ENCODE peak calls at places on chromosomes 1 and 21, in four cellular contexts. R, W, O and E are unnamed samples.

GRCh38 chr1:37028981-37029617 is 5.2 kb downstream of the GRIK3 start:
- DNase-seq in R (no peak), O (no peak), W (no peak), E (no peak)

GRCh38 chr1:167533851-167534300 is 15.5 kb upstream of the CD247 start:
- DNase-seq in O (peak; percentile 87), W (peak; percentile 89), R (peak; percentile 58), E (peak; percentile 71)

GRCh38 chr1:1527092-1527816 is 13.2 kb downstream of the TMEM240 start:
- DNase-seq in R (no peak), W (no peak), O (no peak), E (no peak)

GRCh38 chr1:179080866-179081695 is 789 bp upstream of the TOR3A start:
- DNase-seq in O (no peak), W (no peak), R (peak; percentile 62), E (no peak)

GRCh38 chr21:25963186-25963585 is 207.4 kb downstream of the APP start:
- DNase-seq in R (no peak), O (no peak), W (no peak), E (no peak)

GRCh38 chr1:175803413-175803812 is 60.0 kb upstream of the TNR start:
- DNase-seq in R (no peak), O (no peak), W (no peak), E (no peak)

GRCh38 chr1:54317084-54317483 is 89.1 kb downstream of the SSBP3 start:
- DNase-seq in O (no peak), W (no peak), R (no peak), E (no peak)

GRCh38 chr1:50419192-50419906 is 3.9 kb downstream of the DMRTA2 start:
- DNase-seq in W (peak; percentile 2), O (peak; percentile 80), R (no peak), E (no peak)

GRCh38 chr21:24869862-24870261 is 737.4 kb downstream of the MRPL39 start:
- DNase-seq in W (no peak), R (no peak), O (no peak), E (no peak)

GRCh38 chr1:113871597-113872113 is at the start of gene PTPN22:
- DNase-seq in O (no peak), W (no peak), R (peak; percentile 33), E (peak; percentile 47)

GRCh38 chr1:43930168-43930948 is 3.2 kb upstream of the ARTN start:
- DNase-seq in R (no peak), O (no peak), W (no peak), E (no peak)

GRCh38 chr1:247576514-247576913 is 11.6 kb upstream of the OR2G2 start:
- DNase-seq in W (no peak), R (no peak), O (no peak), E (no peak)

GRCh38 chr1:1889847-1890505 is 911 bp downstream of the GNB1 start:
- DNase-seq in R (peak; percentile 53), O (no peak), W (no peak), E (no peak)

GRCh38 chr1:87852410-87853202 is 523.9 kb downstream of the LMO4 start:
- DNase-seq in W (peak; percentile 20), R (no peak), O (no peak), E (no peak)

GRCh38 chr1:15233689-15234088 is 13.3 kb upstream of the FHAD1 start:
- DNase-seq in W (no peak), R (no peak), O (no peak), E (no peak)

GRCh38 chr1:72037745-72038343 is 244.5 kb downstream of the NEGR1 start:
- DNase-seq in O (no peak), W (peak; percentile 21), R (peak; percentile 1), E (no peak)

GRCh38 chr1:17189632-17190525 is 15.0 kb upstream of the PADI1 start:
- DNase-seq in O (peak; percentile 46), R (no peak), W (no peak), E (peak; percentile 63)

GRCh38 chr1:34874581-34874980 is 15.0 kb upstream of the SMIM12 start:
- DNase-seq in R (no peak), W (no peak), O (no peak), E (no peak)

GRCh38 chr1:43282220-43283195 is 2.9 kb downstream of the C1orf210 start:
- DNase-seq in W (no peak), O (no peak), R (no peak), E (no peak)

GRCh38 chr21:17466166-17466565 is 46.7 kb upstream of the CXADR start:
- DNase-seq in O (no peak), W (no peak), R (no peak), E (no peak)

GRCh38 chr1:223683586-223684487 is 18.3 kb upstream of the CAPN8 start:
- DNase-seq in W (peak; percentile 83), R (peak; percentile 15), O (peak; percentile 71), E (peak; percentile 77)

GRCh38 chr1:186535388-186536133 is 74.6 kb upstream of the PDC start:
- DNase-seq in W (no peak), O (no peak), R (no peak), E (no peak)

GRCh38 chr1:44645466-44646244 is 28.6 kb downstream of the TMEM53 start:
- DNase-seq in W (no peak), O (no peak), R (peak; percentile 94), E (peak; percentile 65)

GRCh38 chr1:25702101-25702775 is 85.6 kb downstream of the MAN1C1 start:
- DNase-seq in R (no peak), W (no peak), O (no peak), E (no peak)

GRCh38 chr1:152397474-152397873 is 16.6 kb downstream of the CRNN start:
- DNase-seq in O (no peak), W (no peak), R (no peak), E (no peak)

GRCh38 chr21:38386967-38387366 is 111.3 kb downstream of the ERG start:
- DNase-seq in W (no peak), O (no peak), R (no peak), E (no peak)

GRCh38 chr1:205344010-205344808 is 12.5 kb downstream of the KLHDC8A start:
- DNase-seq in O (peak; percentile 74), R (no peak), W (peak; percentile 60), E (no peak)

GRCh38 chr21:45620201-45620600 is 23.3 kb upstream of the PCBP3 start:
- DNase-seq in W (no peak), O (no peak), R (no peak), E (no peak)